ENCODE peak calls at places on chromosomes 6 and 20, in five cellular contexts. X is HFFc6; J is mammary epithelial cell; G is CD4-positive, alpha-beta T cell; K is mesothelial cell of epicardium. P is an unnamed sample.

GRCh38 chr6:127117979-127118504 is 429 bp upstream of the RSPO3 start:
- DNase-seq in X (no peak), J (no peak), G (no peak), K (peak), P (no peak)

GRCh38 chr6:166488081-166488685 is 98.3 kb downstream of the RAMACL start:
- DNase-seq in X (no peak), J (no peak), G (peak), K (no peak), P (no peak)

GRCh38 chr6:119174879-119175817 is 96.7 kb upstream of the FAM184A start:
- DNase-seq in X (no peak), J (no peak), G (no peak), K (no peak), P (peak)

GRCh38 chr6:134619789-134620188 is 301.9 kb upstream of the SGK1 start:
- DNase-seq in X (peak), J (peak), G (no peak), K (no peak), P (peak)

GRCh38 chr6:113855500-113856010 is 1.6 kb upstream of the MARCKS start:
- DNase-seq in X (peak), J (peak), G (no peak), K (no peak), P (peak)

GRCh38 chr20:56826971-56827645 is 198.0 kb downstream of the TFAP2C start:
- DNase-seq in X (peak), J (peak), G (no peak), K (no peak), P (peak)

GRCh38 chr6:154542747-154543146 is 32.3 kb upstream of the CNKSR3 start:
- DNase-seq in X (no peak), J (no peak), G (no peak), K (no peak), P (no peak)

GRCh38 chr6:119575721-119576120 is 226.2 kb upstream of the MAN1A1 start:
- DNase-seq in X (peak), J (peak), G (no peak), K (no peak), P (peak)

GRCh38 chr6:34145161-34146020 is 496 bp downstream of the GRM4 start:
- DNase-seq in X (no peak), J (peak), G (peak), K (peak), P (peak)

GRCh38 chr6:45132059-45132458 is 196.1 kb upstream of the RUNX2 start:
- DNase-seq in X (peak), J (no peak), G (no peak), K (no peak), P (peak)

GRCh38 chr20:48783533-48784272 is 44.1 kb downstream of the PREX1 start:
- DNase-seq in X (no peak), J (no peak), G (no peak), K (no peak), P (no peak)

GRCh38 chr6:14822689-14823088 is 423.2 kb upstream of the JARID2 start:
- DNase-seq in X (no peak), J (no peak), G (no peak), K (no peak), P (peak)

GRCh38 chr6:40586800-40587201 is 363 bp downstream of the LRFN2 start:
- DNase-seq in X (no peak), J (no peak), G (no peak), K (peak), P (no peak)

GRCh38 chr6:16389642-16390041 is 151.3 kb downstream of the GMPR start:
- DNase-seq in X (no peak), J (no peak), G (no peak), K (no peak), P (no peak)

GRCh38 chr6:169837529-169838250 is 86.3 kb downstream of the ERMARD start:
- DNase-seq in X (no peak), J (no peak), G (no peak), K (peak), P (no peak)

GRCh38 chr20:34311118-34312023 is 8.2 kb upstream of the AHCY start:
- DNase-seq in X (no peak), J (no peak), G (no peak), K (no peak), P (peak)

GRCh38 chr20:55649254-55649653 is 356.1 kb downstream of the CBLN4 start:
- DNase-seq in X (no peak), J (peak), G (no peak), K (no peak), P (no peak)

GRCh38 chr20:51259455-51259854 is 236.5 kb upstream of the KCNG1 start:
- DNase-seq in X (no peak), J (no peak), G (no peak), K (peak), P (no peak)

GRCh38 chr20:62523473-62524203 is 47.8 kb upstream of the GATA5 start:
- DNase-seq in X (no peak), J (no peak), G (peak), K (no peak), P (peak)

GRCh38 chr6:104896914-104897313 is 37.2 kb upstream of the HACE1 start:
- DNase-seq in X (no peak), J (no peak), G (no peak), K (no peak), P (no peak)

GRCh38 chr6:69026715-69027114 is 391.6 kb downstream of the ADGRB3 start:
- DNase-seq in X (no peak), J (no peak), G (no peak), K (no peak), P (peak)

GRCh38 chr6:33613794-33614166 is 7.3 kb upstream of the ITPR3 start:
- DNase-seq in X (peak), J (peak), G (no peak), K (no peak), P (peak)

GRCh38 chr6:36697481-36697903 is at the start of gene RAB44:
- DNase-seq in X (no peak), J (no peak), G (no peak), K (no peak), P (no peak)

GRCh38 chr6:133937909-133938308 is 15.1 kb upstream of the TBPL1 start:
- DNase-seq in X (no peak), J (no peak), G (no peak), K (no peak), P (no peak)

GRCh38 chr20:9035129-9035528 is 33.8 kb upstream of the PLCB4 start:
- DNase-seq in X (peak), J (peak), G (no peak), K (no peak), P (peak)

GRCh38 chr20:24977797-24978196 is 14.8 kb downstream of the APMAP start:
- DNase-seq in X (no peak), J (no peak), G (no peak), K (no peak), P (no peak)

GRCh38 chr6:26543953-26544352 is 5.8 kb downstream of the HMGN4 start:
- DNase-seq in X (no peak), J (no peak), G (no peak), K (no peak), P (no peak)

GRCh38 chr6:113859349-113860164 is 2.4 kb downstream of the MARCKS start:
- DNase-seq in X (peak), J (peak), G (no peak), K (peak), P (peak)

GRCh38 chr20:64265201-64265600 is 9.7 kb downstream of the PCMTD2 start:
- DNase-seq in X (no peak), J (no peak), G (no peak), K (no peak), P (no peak)

GRCh38 chr6:75502884-75503283 is 9.3 kb upstream of the FILIP1 start:
- DNase-seq in X (no peak), J (no peak), G (no peak), K (no peak), P (no peak)

GRCh38 chr20:40897177-40897700 is 131.4 kb upstream of the TOP1 start:
- DNase-seq in X (peak), J (no peak), G (no peak), K (peak), P (peak)

GRCh38 chr20:57652865-57653545 is 32.8 kb upstream of the ZBP1 start:
- DNase-seq in X (no peak), J (no peak), G (peak), K (peak), P (no peak)

GRCh38 chr6:149414822-149415221 is 14.8 kb downstream of the SUMO4 start:
- DNase-seq in X (no peak), J (no peak), G (no peak), K (no peak), P (no peak)

GRCh38 chr6:141354191-141354950 is 778.4 kb upstream of the GJE1 start:
- DNase-seq in X (no peak), J (no peak), G (no peak), K (no peak), P (no peak)
- TF ChIP-seq CTCF in X (peak), J (peak), G (no peak), K (no peak), P (no peak)

GRCh38 chr6:24064106-24064505 is 61.9 kb upstream of the NRSN1 start:
- DNase-seq in X (no peak), J (no peak), G (no peak), K (no peak), P (no peak)
- TF ChIP-seq CTCF in X (no peak), J (no peak), G (no peak), K (no peak), P (no peak)

GRCh38 chr6:117265425-117266266 is at the start of gene VGLL2:
- DNase-seq in X (no peak), J (peak), G (no peak), K (peak), P (peak)
- TF ChIP-seq CTCF in X (no peak), J (no peak), G (no peak), K (no peak), P (no peak)

DNA sequence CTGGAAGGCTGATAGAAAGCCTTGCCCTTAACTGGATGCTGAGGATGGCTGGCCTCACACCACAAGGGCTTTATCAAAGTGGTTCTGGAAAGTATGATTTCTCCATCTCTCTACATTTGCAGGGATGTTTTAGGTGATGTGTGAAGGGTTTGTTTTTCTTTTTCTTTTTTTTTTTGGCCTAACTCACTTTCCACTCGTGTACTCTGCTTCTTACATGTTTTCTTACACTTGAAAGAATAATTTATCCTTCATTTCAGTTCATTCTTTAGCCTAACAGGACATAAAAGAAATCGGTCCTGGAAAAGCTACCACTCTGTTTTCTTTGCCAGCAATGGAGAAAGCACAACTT is 41.2 kb downstream of the ISM1 start:
- DNase-seq in X (no peak), J (no peak), G (no peak), K (no peak), P (no peak)
- TF ChIP-seq CTCF in X (no peak), J (no peak), G (no peak), K (no peak), P (no peak)

DNA sequence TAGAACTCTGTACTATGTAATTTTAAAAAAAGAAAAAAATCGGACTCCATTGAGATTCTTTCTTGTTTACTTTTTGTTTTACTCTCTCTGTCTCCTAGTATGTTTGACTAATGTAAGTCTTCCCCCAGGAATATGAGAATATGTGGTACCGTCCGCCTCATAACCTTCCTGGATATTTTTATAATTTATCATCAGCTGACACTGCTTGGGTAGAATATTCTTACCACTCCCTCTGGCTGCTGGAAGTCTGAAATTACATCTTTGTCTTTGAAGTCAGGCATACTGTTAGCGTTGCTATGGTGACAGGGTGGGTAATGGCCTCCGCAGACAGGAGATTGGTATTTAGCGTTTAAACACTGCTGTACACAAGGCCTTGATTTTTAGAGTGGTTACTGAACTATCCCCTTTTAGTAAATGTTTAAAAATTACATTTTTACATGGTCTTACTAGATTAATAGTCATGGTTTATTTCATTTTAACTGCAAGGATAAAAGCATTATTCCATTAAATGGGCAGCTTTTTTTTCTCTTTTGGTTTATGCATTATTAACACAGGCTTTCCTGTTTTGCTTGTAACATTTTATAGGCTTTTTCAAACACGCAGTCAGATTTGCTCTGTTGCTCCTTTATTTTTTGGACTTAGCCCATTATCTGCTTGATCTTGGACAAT is 176.4 kb downstream of the ARID1B start:
- DNase-seq in X (peak), J (peak), G (no peak), K (peak), P (peak)
- TF ChIP-seq CTCF in X (peak), J (peak), G (peak), K (no peak), P (peak)

GRCh38 chr6:29679962-29680361 is 990 bp downstream of the ZFP57 start:
- DNase-seq in X (no peak), J (peak), G (no peak), K (no peak), P (no peak)

GRCh38 chr6:29680904-29681303 is at the start of gene ZFP57:
- DNase-seq in X (no peak), J (no peak), G (no peak), K (no peak), P (no peak)

GRCh38 chr6:29680416-29680815 is 536 bp downstream of the ZFP57 start:
- DNase-seq in X (no peak), J (no peak), G (no peak), K (no peak), P (no peak)

GRCh38 chr6:29681811-29682210 is 859 bp upstream of the ZFP57 start:
- DNase-seq in X (no peak), J (no peak), G (no peak), K (no peak), P (no peak)

GRCh38 chr6:29685718-29686326 is 4.9 kb upstream of the ZFP57 start:
- DNase-seq in X (no peak), J (no peak), G (no peak), K (no peak), P (no peak)
- TF ChIP-seq CTCF in X (peak), J (no peak), G (no peak), K (no peak), P (no peak)

GRCh38 chr20:2207770-2208097 is 88.1 kb upstream of the TGM3 start:
- DNase-seq in X (no peak), J (no peak), G (no peak), K (no peak), P (no peak)
- TF ChIP-seq CTCF in X (peak), J (no peak), G (peak), K (no peak), P (no peak)

P was measured in foreskin fibroblast.